ENCODE peak calls at places on chromosomes 5 and 9, in five cellular contexts. One of them, this sample, is unnamed.

GRCh38 chr5:111478898-111479297 is 33.4 kb downstream of the STARD4 start:
- DNase-seq in cardiac fibroblast: no peak
- DNase-seq in naive thymus-derived CD8-positive, alpha-beta T cell: no peak
- DNase-seq in NCI-H1417 treated with DMSO at 0.1 percent for 48 hours: no peak
- DNase-seq in A673: no peak
- DNase-seq in this sample: no peak

GRCh38 chr5:74945561-74946165 is 79.5 kb upstream of the FAM169A start:
- DNase-seq in cardiac fibroblast: no peak
- DNase-seq in naive thymus-derived CD8-positive, alpha-beta T cell: no peak
- DNase-seq in NCI-H1417 treated with DMSO at 0.1 percent for 48 hours: no peak
- DNase-seq in A673: no peak
- DNase-seq in this sample: no peak

GRCh38 chr9:97109194-97109811 is 70.4 kb upstream of the CTSV start:
- DNase-seq in cardiac fibroblast: peak; percentile 68
- DNase-seq in naive thymus-derived CD8-positive, alpha-beta T cell: peak; percentile 12
- DNase-seq in NCI-H1417 treated with DMSO at 0.1 percent for 48 hours: no peak
- DNase-seq in A673: peak; percentile 70
- DNase-seq in this sample: no peak

GRCh38 chr5:128844354-128844923 is 120.8 kb upstream of the SLC27A6 start:
- DNase-seq in cardiac fibroblast: peak; percentile 58
- DNase-seq in naive thymus-derived CD8-positive, alpha-beta T cell: no peak
- DNase-seq in NCI-H1417 treated with DMSO at 0.1 percent for 48 hours: no peak
- DNase-seq in A673: peak; percentile 42
- DNase-seq in this sample: no peak

GRCh38 chr5:72509401-72509800 is 2.2 kb upstream of the ZNF366 start:
- DNase-seq in cardiac fibroblast: no peak
- DNase-seq in naive thymus-derived CD8-positive, alpha-beta T cell: no peak
- DNase-seq in NCI-H1417 treated with DMSO at 0.1 percent for 48 hours: no peak
- DNase-seq in A673: no peak
- DNase-seq in this sample: no peak

GRCh38 chr5:97181856-97182545 is 1.0 kb downstream of the RIOK2 start:
- DNase-seq in cardiac fibroblast: peak; percentile 6
- DNase-seq in naive thymus-derived CD8-positive, alpha-beta T cell: no peak
- DNase-seq in NCI-H1417 treated with DMSO at 0.1 percent for 48 hours: no peak
- DNase-seq in A673: no peak
- DNase-seq in this sample: no peak

GRCh38 chr5:110478899-110479298 is 247.6 kb downstream of the TMEM232 start:
- DNase-seq in cardiac fibroblast: peak; percentile 74
- DNase-seq in naive thymus-derived CD8-positive, alpha-beta T cell: no peak
- DNase-seq in NCI-H1417 treated with DMSO at 0.1 percent for 48 hours: no peak
- DNase-seq in A673: peak; percentile 12
- DNase-seq in this sample: no peak

GRCh38 chr9:134830126-134830525 is 50.5 kb upstream of the FCN2 start:
- DNase-seq in cardiac fibroblast: no peak
- DNase-seq in naive thymus-derived CD8-positive, alpha-beta T cell: no peak
- DNase-seq in NCI-H1417 treated with DMSO at 0.1 percent for 48 hours: no peak
- DNase-seq in A673: no peak
- DNase-seq in this sample: no peak

GRCh38 chr9:112174965-112175795 is at the start of gene SUSD1:
- DNase-seq in cardiac fibroblast: no peak
- DNase-seq in naive thymus-derived CD8-positive, alpha-beta T cell: peak; percentile 46
- DNase-seq in NCI-H1417 treated with DMSO at 0.1 percent for 48 hours: no peak
- DNase-seq in A673: peak; percentile 47
- DNase-seq in this sample: no peak

GRCh38 chr5:138354926-138355378 is 2.5 kb downstream of the KDM3B start:
- DNase-seq in cardiac fibroblast: peak; percentile 83
- DNase-seq in naive thymus-derived CD8-positive, alpha-beta T cell: peak; percentile 56
- DNase-seq in NCI-H1417 treated with DMSO at 0.1 percent for 48 hours: no peak
- DNase-seq in A673: peak; percentile 87
- DNase-seq in this sample: no peak

GRCh38 chr5:81829242-81829641 is 78.3 kb upstream of the SSBP2 start:
- DNase-seq in cardiac fibroblast: no peak
- DNase-seq in naive thymus-derived CD8-positive, alpha-beta T cell: no peak
- DNase-seq in NCI-H1417 treated with DMSO at 0.1 percent for 48 hours: no peak
- DNase-seq in A673: no peak
- DNase-seq in this sample: no peak

GRCh38 chr5:132677191-132677590 is 3.4 kb downstream of the IL4 start:
- DNase-seq in cardiac fibroblast: peak; percentile 74
- DNase-seq in naive thymus-derived CD8-positive, alpha-beta T cell: no peak
- DNase-seq in NCI-H1417 treated with DMSO at 0.1 percent for 48 hours: no peak
- DNase-seq in A673: no peak
- DNase-seq in this sample: no peak

GRCh38 chr5:124728331-124729307 is 17.8 kb downstream of the ZNF608 start:
- DNase-seq in cardiac fibroblast: no peak
- DNase-seq in naive thymus-derived CD8-positive, alpha-beta T cell: no peak
- DNase-seq in NCI-H1417 treated with DMSO at 0.1 percent for 48 hours: no peak
- DNase-seq in A673: no peak
- DNase-seq in this sample: no peak

GRCh38 chr5:146562461-146562860 is 46.5 kb upstream of the GPR151 start:
- DNase-seq in cardiac fibroblast: no peak
- DNase-seq in naive thymus-derived CD8-positive, alpha-beta T cell: no peak
- DNase-seq in NCI-H1417 treated with DMSO at 0.1 percent for 48 hours: no peak
- DNase-seq in A673: no peak
- DNase-seq in this sample: no peak

GRCh38 chr5:149381986-149382338 is 2.9 kb upstream of the IL17B start:
- DNase-seq in cardiac fibroblast: peak; percentile 82
- DNase-seq in naive thymus-derived CD8-positive, alpha-beta T cell: peak; percentile 66
- DNase-seq in NCI-H1417 treated with DMSO at 0.1 percent for 48 hours: no peak
- DNase-seq in A673: peak; percentile 62
- DNase-seq in this sample: peak; percentile 27

GRCh38 chr5:58012103-58012502 is 447.8 kb downstream of the PLK2 start:
- DNase-seq in cardiac fibroblast: no peak
- DNase-seq in naive thymus-derived CD8-positive, alpha-beta T cell: no peak
- DNase-seq in NCI-H1417 treated with DMSO at 0.1 percent for 48 hours: no peak
- DNase-seq in A673: no peak
- DNase-seq in this sample: no peak

GRCh38 chr9:137813651-137814415 is 63.7 kb upstream of the CACNA1B start:
- DNase-seq in cardiac fibroblast: no peak
- DNase-seq in naive thymus-derived CD8-positive, alpha-beta T cell: no peak
- DNase-seq in NCI-H1417 treated with DMSO at 0.1 percent for 48 hours: no peak
- DNase-seq in A673: no peak
- DNase-seq in this sample: no peak

GRCh38 chr9:92749071-92749933 is 15.3 kb downstream of the BICD2 start:
- DNase-seq in cardiac fibroblast: no peak
- DNase-seq in naive thymus-derived CD8-positive, alpha-beta T cell: no peak
- DNase-seq in NCI-H1417 treated with DMSO at 0.1 percent for 48 hours: no peak
- DNase-seq in A673: no peak
- DNase-seq in this sample: no peak

GRCh38 chr5:15718411-15719178 is 218.6 kb downstream of the FBXL7 start:
- DNase-seq in cardiac fibroblast: peak; percentile 26
- DNase-seq in naive thymus-derived CD8-positive, alpha-beta T cell: no peak
- DNase-seq in NCI-H1417 treated with DMSO at 0.1 percent for 48 hours: no peak
- DNase-seq in A673: no peak
- DNase-seq in this sample: no peak

GRCh38 chr5:140631831-140632365 is 1.1 kb downstream of the CD14 start:
- DNase-seq in cardiac fibroblast: no peak
- DNase-seq in naive thymus-derived CD8-positive, alpha-beta T cell: peak; percentile 52
- DNase-seq in NCI-H1417 treated with DMSO at 0.1 percent for 48 hours: no peak
- DNase-seq in A673: no peak
- DNase-seq in this sample: peak; percentile 58

GRCh38 chr5:80146036-80146435 is 109.8 kb downstream of the SERINC5 start:
- DNase-seq in cardiac fibroblast: no peak
- DNase-seq in naive thymus-derived CD8-positive, alpha-beta T cell: no peak
- DNase-seq in NCI-H1417 treated with DMSO at 0.1 percent for 48 hours: no peak
- DNase-seq in A673: no peak
- DNase-seq in this sample: no peak

GRCh38 chr5:74639538-74640449 is 734 bp downstream of the ENC1 start:
- DNase-seq in cardiac fibroblast: peak; percentile 60
- DNase-seq in naive thymus-derived CD8-positive, alpha-beta T cell: peak; percentile 12
- DNase-seq in NCI-H1417 treated with DMSO at 0.1 percent for 48 hours: peak; percentile 19
- DNase-seq in A673: peak; percentile 62
- DNase-seq in this sample: no peak

GRCh38 chr9:137067860-137068538 is 2.4 kb downstream of the SAPCD2 start:
- DNase-seq in cardiac fibroblast: peak; percentile 86
- DNase-seq in naive thymus-derived CD8-positive, alpha-beta T cell: peak; percentile 89
- DNase-seq in NCI-H1417 treated with DMSO at 0.1 percent for 48 hours: no peak
- DNase-seq in A673: peak; percentile 88
- DNase-seq in this sample: peak; percentile 76

GRCh38 chr5:57705769-57706168 is 223.2 kb upstream of the ACTBL2 start:
- DNase-seq in cardiac fibroblast: no peak
- DNase-seq in naive thymus-derived CD8-positive, alpha-beta T cell: no peak
- DNase-seq in NCI-H1417 treated with DMSO at 0.1 percent for 48 hours: no peak
- DNase-seq in A673: no peak
- DNase-seq in this sample: no peak

GRCh38 chr5:102700916-102701315 is 54.2 kb upstream of the PAM start:
- DNase-seq in cardiac fibroblast: no peak
- DNase-seq in naive thymus-derived CD8-positive, alpha-beta T cell: no peak
- DNase-seq in NCI-H1417 treated with DMSO at 0.1 percent for 48 hours: no peak
- DNase-seq in A673: no peak
- DNase-seq in this sample: no peak

GRCh38 chr5:160167623-160168165 is 48.4 kb upstream of the PWWP2A start:
- DNase-seq in cardiac fibroblast: no peak
- DNase-seq in naive thymus-derived CD8-positive, alpha-beta T cell: no peak
- DNase-seq in NCI-H1417 treated with DMSO at 0.1 percent for 48 hours: no peak
- DNase-seq in A673: no peak
- DNase-seq in this sample: no peak

GRCh38 chr9:15104826-15105420 is 194.7 kb upstream of the FREM1 start:
- DNase-seq in cardiac fibroblast: peak; percentile 43
- DNase-seq in naive thymus-derived CD8-positive, alpha-beta T cell: peak; percentile 55
- DNase-seq in NCI-H1417 treated with DMSO at 0.1 percent for 48 hours: no peak
- DNase-seq in A673: no peak
- DNase-seq in this sample: peak; percentile 69

GRCh38 chr5:42360061-42360460 is 63.2 kb upstream of the GHR start:
- DNase-seq in cardiac fibroblast: peak; percentile 18
- DNase-seq in naive thymus-derived CD8-positive, alpha-beta T cell: no peak
- DNase-seq in NCI-H1417 treated with DMSO at 0.1 percent for 48 hours: no peak
- DNase-seq in A673: no peak
- DNase-seq in this sample: no peak

GRCh38 chr9:133347515-133347984 is 381 bp downstream of the MED22 start:
- DNase-seq in cardiac fibroblast: peak; percentile 31
- DNase-seq in naive thymus-derived CD8-positive, alpha-beta T cell: no peak
- DNase-seq in NCI-H1417 treated with DMSO at 0.1 percent for 48 hours: no peak
- DNase-seq in A673: peak; percentile 51
- DNase-seq in this sample: no peak

GRCh38 chr5:53031695-53032096 is 42.5 kb downstream of the ITGA2 start:
- DNase-seq in cardiac fibroblast: peak; percentile 80
- DNase-seq in naive thymus-derived CD8-positive, alpha-beta T cell: peak; percentile 58
- DNase-seq in NCI-H1417 treated with DMSO at 0.1 percent for 48 hours: no peak
- DNase-seq in A673: peak; percentile 28
- DNase-seq in this sample: peak; percentile 2

GRCh38 chr5:55897905-55898304 is 46.7 kb downstream of the IL31RA start:
- DNase-seq in cardiac fibroblast: peak; percentile 91
- DNase-seq in naive thymus-derived CD8-positive, alpha-beta T cell: no peak
- DNase-seq in NCI-H1417 treated with DMSO at 0.1 percent for 48 hours: no peak
- DNase-seq in A673: peak; percentile 72
- DNase-seq in this sample: no peak

GRCh38 chr5:145509336-145510150 is 325.6 kb downstream of the PRELID2 start:
- DNase-seq in cardiac fibroblast: peak; percentile 7
- DNase-seq in naive thymus-derived CD8-positive, alpha-beta T cell: no peak
- DNase-seq in NCI-H1417 treated with DMSO at 0.1 percent for 48 hours: no peak
- DNase-seq in A673: no peak
- DNase-seq in this sample: no peak

GRCh38 chr5:61673007-61673735 is 341.1 kb downstream of the ZSWIM6 start:
- DNase-seq in cardiac fibroblast: peak; percentile 7
- DNase-seq in naive thymus-derived CD8-positive, alpha-beta T cell: no peak
- DNase-seq in NCI-H1417 treated with DMSO at 0.1 percent for 48 hours: no peak
- DNase-seq in A673: no peak
- DNase-seq in this sample: no peak

GRCh38 chr5:77852514-77853352 is 76.6 kb upstream of the TBCA start:
- DNase-seq in cardiac fibroblast: peak; percentile 67
- DNase-seq in naive thymus-derived CD8-positive, alpha-beta T cell: peak; percentile 52
- DNase-seq in NCI-H1417 treated with DMSO at 0.1 percent for 48 hours: no peak
- DNase-seq in A673: peak; percentile 67
- DNase-seq in this sample: peak; percentile 4

GRCh38 chr5:167284491-167284890 is 1007.0 kb upstream of the WWC1 start:
- DNase-seq in cardiac fibroblast: peak; percentile 5
- DNase-seq in naive thymus-derived CD8-positive, alpha-beta T cell: no peak
- DNase-seq in NCI-H1417 treated with DMSO at 0.1 percent for 48 hours: no peak
- DNase-seq in A673: no peak
- DNase-seq in this sample: no peak

GRCh38 chr9:95605826-95606555 is 89.2 kb upstream of the PTCH1 start:
- DNase-seq in cardiac fibroblast: no peak
- DNase-seq in naive thymus-derived CD8-positive, alpha-beta T cell: no peak
- DNase-seq in NCI-H1417 treated with DMSO at 0.1 percent for 48 hours: no peak
- DNase-seq in A673: peak; percentile 67
- DNase-seq in this sample: no peak

This sample was measured in stimulated activated naive CD4-positive, alpha-beta T cell.